ENCODE peak calls at places on chromosomes 2 and 18, in eight cellular contexts. G is esophagus squamous epithelium; L is NCI-H1105; S is left ventricle myocardium superior; V is activated CD4-positive, alpha-beta memory T cell treated with anti-CD3 and anti-CD28 coated beads for 36 hours; T is mesothelial cell of epicardium; I is HT1080; H is Right ventricle myocardium inferior. F is an unnamed sample.
A peak's percentile ranks its signal among the peaks of the same experiment; 100 is the strongest.

GRCh38 chr2:85213893-85214512 is 80.8 kb downstream of the TCF7L1 start:
- DNase-seq in H (no peak), G (no peak), L (no peak), T (no peak), I (no peak), S (no peak), V (no peak), F (no peak)

GRCh38 chr2:216653931-216654365 is 20.7 kb downstream of the IGFBP2 start:
- DNase-seq in H (no peak), I (no peak), V (no peak), T (no peak), G (no peak), L (no peak), S (no peak), F (no peak)

GRCh38 chr18:62999392-62999791 is 284.1 kb downstream of the PHLPP1 start:
- DNase-seq in H (no peak), G (no peak), V (no peak), L (no peak), T (no peak), S (peak; percentile 72), I (peak; percentile 51), F (peak; percentile 74)

GRCh38 chr2:238728322-238729260 is 119.3 kb upstream of the TWIST2 start:
- DNase-seq in G (no peak), I (no peak), T (no peak), H (no peak), V (no peak), L (no peak), S (no peak), F (no peak)

GRCh38 chr2:12076810-12077209 is 330.4 kb downstream of the LPIN1 start:
- DNase-seq in S (no peak), H (no peak), L (peak; percentile 81), T (peak; percentile 67), G (no peak), I (peak; percentile 44), V (peak; percentile 18), F (no peak)

GRCh38 chr2:198188982-198189381 is 384.6 kb downstream of the PLCL1 start:
- DNase-seq in H (no peak), S (no peak), L (no peak), G (no peak), T (no peak), I (no peak), V (no peak), F (no peak)

GRCh38 chr2:20490300-20491181 is 43.7 kb downstream of the RHOB start:
- DNase-seq in V (no peak), L (no peak), H (no peak), I (no peak), T (no peak), S (peak; percentile 60), G (no peak), F (no peak)

GRCh38 chr2:211439011-211439410 is 882.6 kb downstream of the CPS1 start:
- DNase-seq in T (no peak), S (no peak), I (no peak), L (no peak), H (no peak), G (no peak), V (no peak), F (no peak)

GRCh38 chr2:64287321-64287720 is 143.1 kb upstream of the PELI1 start:
- DNase-seq in V (no peak), T (no peak), I (no peak), G (no peak), S (no peak), L (no peak), H (no peak), F (no peak)

GRCh38 chr2:21326152-21326551 is 202.4 kb downstream of the TDRD15 start:
- DNase-seq in G (no peak), V (no peak), I (peak; percentile 20), L (no peak), H (no peak), S (no peak), T (no peak), F (no peak)

GRCh38 chr2:239204876-239205468 is 195.8 kb downstream of the HDAC4 start:
- DNase-seq in H (no peak), G (no peak), I (no peak), S (peak; percentile 9), T (no peak), V (no peak), L (no peak), F (no peak)

GRCh38 chr2:19140463-19141208 is 217.8 kb downstream of the OSR1 start:
- DNase-seq in H (no peak), S (no peak), L (no peak), I (peak; percentile 99), T (no peak), V (no peak), G (no peak), F (no peak)

GRCh38 chr2:238860966-238861730 is 13.3 kb downstream of the TWIST2 start:
- DNase-seq in G (no peak), V (peak; percentile 3), I (no peak), S (no peak), L (no peak), H (no peak), T (no peak), F (peak; percentile 21)

GRCh38 chr2:240013343-240013742 is 11.8 kb downstream of the NDUFA10 start:
- DNase-seq in G (no peak), L (no peak), T (no peak), S (no peak), H (no peak), I (peak; percentile 8), V (no peak), F (no peak)

F was measured in pancreas.